ENCODE peak calls at places on chromosomes 12 and 14, in ten cellular contexts. M, I, H, P, S, W, U, R, G and X are unnamed samples. For H3K9me3, the result is how much of the 10 kb centered on the place peaks cover.

GRCh38 chr12:57621497-57622292 is 10.5 kb downstream of the ARHGEF25 start:
- DNase-seq in M (peak), I (peak), H (no peak), P (peak), S (peak), W (peak), U (peak), R (peak), G (peak), X (peak)

GRCh38 chr12:4771960-4772566 is 51.9 kb downstream of the GALNT8 start:
- DNase-seq in M (no peak), I (no peak), H (no peak), P (no peak), S (no peak), W (no peak), U (no peak), R (no peak), G (no peak), X (no peak)

GRCh38 chr14:34025325-34026017 is 74.6 kb upstream of the EGLN3 start:
- DNase-seq in M (no peak), I (no peak), H (no peak), P (no peak), S (no peak), W (no peak), U (no peak), R (no peak), G (no peak), X (no peak)

GRCh38 chr12:130633771-130634170 is 82.3 kb downstream of the RIMBP2 start:
- DNase-seq in M (peak), I (peak), H (no peak), P (peak), S (no peak), W (no peak), U (no peak), R (no peak), G (no peak), X (no peak)

GRCh38 chr12:89567691-89568239 is 41.9 kb upstream of the POC1B start:
- DNase-seq in M (no peak), I (no peak), H (peak), P (no peak), S (no peak), W (no peak), U (no peak), R (no peak), G (no peak), X (no peak)

GRCh38 chr12:57000393-57000792 is 6.0 kb downstream of the ZBTB39 start:
- DNase-seq in M (no peak), I (no peak), H (no peak), P (no peak), S (no peak), W (no peak), U (no peak), R (no peak), G (peak), X (no peak)

GRCh38 chr12:120468271-120468845 is 1.2 kb downstream of the SRSF9 start:
- DNase-seq in M (peak), I (peak), H (peak), P (peak), S (no peak), W (peak), U (no peak), R (peak), G (peak), X (no peak)

GRCh38 chr12:65741662-65742480 is 82.4 kb upstream of the HMGA2 start:
- DNase-seq in M (peak), I (no peak), H (no peak), P (no peak), S (peak), W (no peak), U (peak), R (peak), G (peak), X (no peak)

GRCh38 chr12:52006726-52007157 is at the start of gene TAMALIN:
- DNase-seq in M (peak), I (peak), H (no peak), P (peak), S (peak), W (no peak), U (peak), R (peak), G (peak), X (peak)

GRCh38 chr14:96805906-96806305 is 8.7 kb downstream of the VRK1 start:
- DNase-seq in M (no peak), I (no peak), H (no peak), P (no peak), S (no peak), W (no peak), U (no peak), R (no peak), G (no peak), X (no peak)

GRCh38 chr14:74569387-74569786 is 42.6 kb downstream of the LTBP2 start:
- DNase-seq in M (no peak), I (no peak), H (no peak), P (no peak), S (no peak), W (no peak), U (no peak), R (no peak), G (no peak), X (no peak)

GRCh38 chr14:68589447-68590232 is 203.2 kb downstream of the ZFP36L1 start:
- DNase-seq in M (no peak), I (no peak), H (no peak), P (peak), S (no peak), W (no peak), U (no peak), R (peak), G (peak), X (no peak)

GRCh38 chr14:24270537-24271133 is 762 bp downstream of the RABGGTA start:
- DNase-seq in M (no peak), I (peak), H (no peak), P (no peak), S (no peak), W (no peak), U (no peak), R (no peak), G (no peak), X (no peak)

GRCh38 chr12:101713059-101713682 is 15.7 kb downstream of the CHPT1 start:
- DNase-seq in M (peak), I (peak), H (no peak), P (no peak), S (no peak), W (no peak), U (no peak), R (peak), G (no peak), X (no peak)

GRCh38 chr14:98204139-98204538 is 1067.9 kb downstream of the BCL11B start:
- DNase-seq in M (peak), I (no peak), H (no peak), P (no peak), S (no peak), W (no peak), U (no peak), R (no peak), G (no peak), X (no peak)

GRCh38 chr14:98203421-98203820 is 1068.6 kb downstream of the BCL11B start:
- DNase-seq in M (no peak), I (no peak), H (no peak), P (no peak), S (no peak), W (no peak), U (no peak), R (no peak), G (no peak), X (no peak)

GRCh38 chr14:98197933-98198332 is 1074.1 kb downstream of the BCL11B start:
- DNase-seq in M (no peak), I (no peak), H (no peak), P (no peak), S (no peak), W (no peak), U (no peak), R (no peak), G (no peak), X (no peak)

GRCh38 chr14:98198385-98198784 is 1073.6 kb downstream of the BCL11B start:
- DNase-seq in M (no peak), I (no peak), H (peak), P (no peak), S (peak), W (no peak), U (peak), R (no peak), G (no peak), X (peak)

DNA sequence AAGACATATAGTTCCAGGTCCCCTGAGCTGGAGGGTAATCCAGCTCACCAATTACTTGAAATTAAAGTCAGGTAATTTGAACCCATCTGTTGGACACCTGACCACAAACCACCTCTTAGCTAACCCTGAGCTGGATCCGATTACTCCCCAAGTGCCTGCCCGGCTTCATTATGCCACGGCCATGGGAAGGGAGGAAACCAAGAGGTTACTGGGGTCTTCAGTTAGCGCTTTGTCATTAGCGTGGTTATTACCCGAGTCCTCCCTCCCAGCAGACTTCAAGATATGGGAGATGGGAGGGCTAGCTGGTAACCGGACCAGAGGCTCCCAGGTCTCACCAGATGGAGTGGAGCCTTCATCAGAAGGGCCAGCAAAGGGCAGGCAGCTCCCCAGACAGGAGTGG is 1071.4 kb downstream of the BCL11B start:
- DNase-seq in M (no peak), I (no peak), H (no peak), P (no peak), S (no peak), W (no peak), U (no peak), R (no peak), G (no peak), X (no peak)
- H3K27ac ChIP-seq in M (no peak), I (no peak), H (no peak), P (no peak), S (no peak), W (no peak), U (no peak), R (no peak), G (no peak), X (no peak)

DNA sequence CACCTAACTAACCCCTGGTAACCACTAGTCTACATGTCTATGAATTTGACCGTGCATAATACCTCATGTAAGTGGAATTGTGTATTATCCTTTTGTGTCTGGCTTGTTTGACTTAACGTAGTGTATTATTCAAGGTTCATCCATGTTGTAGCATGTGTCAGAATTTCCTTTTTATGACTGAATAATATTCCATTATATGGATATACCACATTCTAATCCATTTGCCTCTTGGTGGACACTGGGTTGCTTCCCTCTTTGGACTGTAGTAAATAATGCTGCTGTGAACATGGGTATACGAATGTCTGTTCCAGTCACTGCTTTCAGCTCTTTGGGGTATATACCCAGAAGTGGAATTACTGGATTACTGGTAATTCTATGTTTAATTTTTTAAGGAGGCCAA is 3.3 kb downstream of the SNRPF start:
- DNase-seq in M (no peak), I (no peak), H (no peak), P (no peak), S (no peak), W (no peak), U (no peak), R (no peak), G (no peak), X (no peak)
- H3K9me3 ChIP-seq in M (under half), I (under half), H (under half), P (under half), S (under half), W (under half), U (under half), R (under half), G (under half), X (under half)

GRCh38 chr12:111730420-111730819 is 36.3 kb upstream of the ALDH2 start:
- DNase-seq in M (no peak), I (no peak), H (no peak), P (no peak), S (no peak), W (peak), U (no peak), R (no peak), G (no peak), X (no peak)
- H3K27ac ChIP-seq in M (no peak), I (no peak), H (no peak), P (no peak), S (no peak), W (peak), U (no peak), R (no peak), G (no peak), X (no peak)

GRCh38 chr12:1907652-1908611 is 10.5 kb downstream of the CACNA2D4 start:
- DNase-seq in M (no peak), I (peak), H (peak), P (no peak), S (peak), W (no peak), U (peak), R (peak), G (no peak), X (peak)
- H3K9me3 ChIP-seq in M (under half), I (under half), H (under half), P (under half), S (under half), W (under half), U (under half), R (under half), G (under half), X (under half)

GRCh38 chr12:114678718-114679117 is 5.3 kb downstream of the TBX3 start:
- DNase-seq in M (no peak), I (no peak), H (no peak), P (no peak), S (no peak), W (no peak), U (no peak), R (no peak), G (no peak), X (no peak)
- H3K27ac ChIP-seq in M (no peak), I (no peak), H (peak), P (no peak), S (no peak), W (no peak), U (peak), R (no peak), G (peak), X (no peak)

DNA sequence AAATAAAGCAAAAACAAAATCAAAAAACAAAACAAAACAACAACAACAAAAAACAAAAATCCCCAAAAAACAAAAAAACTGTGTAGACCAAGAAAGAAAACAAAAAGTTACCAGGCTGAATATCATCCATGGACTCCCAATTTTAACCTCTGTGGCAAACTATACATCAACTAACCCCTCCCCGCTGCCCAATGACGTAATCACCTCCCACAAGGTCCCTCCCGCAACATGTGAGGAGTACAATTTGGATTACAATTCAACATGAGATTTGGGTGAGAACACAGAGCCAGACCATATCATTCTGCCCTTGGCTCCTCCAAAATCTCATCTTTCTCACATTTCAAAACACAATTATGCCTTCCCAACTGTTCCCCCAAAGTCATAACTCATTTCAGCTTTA is 179.8 kb downstream of the DERA start:
- DNase-seq in M (no peak), I (no peak), H (no peak), P (no peak), S (no peak), W (no peak), U (no peak), R (no peak), G (no peak), X (no peak)
- H3K9me3 ChIP-seq in M (under half), I (under half), H (under half), P (under half), S (under half), W (under half), U (under half), R (under half), G (under half), X (under half)

DNA sequence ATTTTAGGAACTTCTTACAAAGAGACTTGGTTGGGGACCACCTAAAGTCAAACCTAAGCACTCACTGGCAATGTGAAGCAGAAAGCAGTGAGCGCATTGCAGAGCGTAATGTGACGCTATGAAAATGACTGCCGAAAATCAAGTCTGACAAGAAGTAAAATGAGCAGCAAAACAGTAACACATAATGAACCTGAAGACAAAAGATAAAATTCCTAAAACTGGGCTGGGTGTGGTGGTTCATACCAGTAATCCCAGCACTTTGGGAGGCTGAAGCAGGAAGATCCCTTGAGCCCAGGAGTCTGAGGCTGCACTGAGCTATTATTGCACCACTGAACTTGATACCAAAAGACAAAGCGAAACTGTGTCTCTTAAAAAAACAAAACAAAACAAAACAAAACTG is 16.5 kb downstream of the CORO1C start:
- DNase-seq in M (no peak), I (no peak), H (no peak), P (no peak), S (no peak), W (no peak), U (no peak), R (no peak), G (no peak), X (no peak)
- H3K27ac ChIP-seq in M (no peak), I (peak), H (no peak), P (peak), S (no peak), W (peak), U (no peak), R (no peak), G (peak), X (no peak)